ENCODE peak calls at places on chromosome 13, in six cellular contexts. D is IMR-90; T is activated CD4-positive, alpha-beta T cell treated with anti-CD3 and anti-CD28 coated beads for 24 hours; K is activated naive CD4-positive, alpha-beta T cell; E is HCEC 1CT; F is EH. O is an unnamed sample.

GRCh38 chr13:104773775-104774174 is 1707.6 kb upstream of the SLC10A2 start:
- DNase-seq in D (peak), T (no peak), K (no peak), E (no peak), F (peak), O (peak)

GRCh38 chr13:112325941-112326645 is 50.1 kb upstream of the SPACA7 start:
- DNase-seq in D (no peak), T (no peak), K (no peak), E (no peak), F (no peak), O (no peak)

GRCh38 chr13:50421457-50422130 is 406.4 kb downstream of the KCNRG start:
- DNase-seq in D (peak), T (no peak), K (no peak), E (peak), F (peak), O (no peak)

GRCh38 chr13:73672492-73672891 is 461.7 kb downstream of the KLF12 start:
- DNase-seq in D (no peak), T (no peak), K (no peak), E (no peak), F (no peak), O (peak)

GRCh38 chr13:90445179-90445578 is 902.3 kb upstream of the MIR17HG start:
- DNase-seq in D (peak), T (no peak), K (no peak), E (peak), F (peak), O (peak)

GRCh38 chr13:94705081-94705751 is 7.1 kb downstream of the SOX21 start:
- DNase-seq in D (no peak), T (no peak), K (no peak), E (no peak), F (peak), O (peak)

GRCh38 chr13:23531446-23531845 is 38.8 kb upstream of the TNFRSF19 start:
- DNase-seq in D (no peak), T (no peak), K (no peak), E (no peak), F (no peak), O (no peak)

GRCh38 chr13:27132538-27132937 is 39.1 kb downstream of the USP12 start:
- DNase-seq in D (no peak), T (no peak), K (no peak), E (no peak), F (no peak), O (no peak)

GRCh38 chr13:94343243-94343585 is 136.3 kb downstream of the DCT start:
- DNase-seq in D (peak), T (no peak), K (no peak), E (peak), F (peak), O (peak)

GRCh38 chr13:31310781-31311180 is 111.0 kb downstream of the B3GLCT start:
- DNase-seq in D (peak), T (no peak), K (no peak), E (no peak), F (no peak), O (peak)

GRCh38 chr13:38176664-38177063 is 173.0 kb upstream of the UFM1 start:
- DNase-seq in D (no peak), T (no peak), K (no peak), E (no peak), F (no peak), O (no peak)

GRCh38 chr13:56424246-56424645 is 716.5 kb upstream of the PRR20A start:
- DNase-seq in D (no peak), T (no peak), K (no peak), E (no peak), F (no peak), O (no peak)

GRCh38 chr13:80239571-80240255 is 101.2 kb downstream of the SPRY2 start:
- DNase-seq in D (peak), T (no peak), K (no peak), E (no peak), F (peak), O (peak)

GRCh38 chr13:20714563-20715339 is 11.3 kb downstream of the IL17D start:
- DNase-seq in D (peak), T (no peak), K (no peak), E (no peak), F (peak), O (peak)

GRCh38 chr13:30745917-30746686 is 10.8 kb downstream of the ALOX5AP start:
- DNase-seq in D (no peak), T (no peak), K (no peak), E (no peak), F (no peak), O (no peak)

GRCh38 chr13:34657716-34658115 is 284.4 kb upstream of the NBEA start:
- DNase-seq in D (peak), T (no peak), K (no peak), E (no peak), F (peak), O (no peak)

GRCh38 chr13:20558982-20559381 is 8.0 kb upstream of the IFT88 start:
- DNase-seq in D (no peak), T (no peak), K (no peak), E (no peak), F (no peak), O (no peak)

GRCh38 chr13:35995136-35995535 is 136.0 kb downstream of the DCLK1 start:
- DNase-seq in D (no peak), T (no peak), K (no peak), E (no peak), F (peak), O (peak)

GRCh38 chr13:112443191-112444000 is 67.2 kb downstream of the SPACA7 start:
- DNase-seq in D (no peak), T (no peak), K (no peak), E (no peak), F (peak), O (peak)

GRCh38 chr13:44293908-44294735 is 79.5 kb upstream of the SERP2 start:
- DNase-seq in D (peak), T (no peak), K (no peak), E (peak), F (peak), O (peak)

GRCh38 chr13:96994030-96994848 is at the start of gene OXGR1:
- DNase-seq in D (no peak), T (no peak), K (no peak), E (peak), F (no peak), O (peak)

GRCh38 chr13:46831588-46832194 is 34.7 kb upstream of the ESD start:
- DNase-seq in D (peak), T (peak), K (no peak), E (peak), F (peak), O (peak)

GRCh38 chr13:94435604-94436226 is 43.8 kb downstream of the DCT start:
- DNase-seq in D (peak), T (no peak), K (no peak), E (peak), F (peak), O (peak)

GRCh38 chr13:33112745-33113144 is 96.5 kb downstream of the KL start:
- DNase-seq in D (peak), T (no peak), K (no peak), E (no peak), F (peak), O (no peak)

GRCh38 chr13:50344717-50345116 is 329.5 kb downstream of the KCNRG start:
- DNase-seq in D (no peak), T (no peak), K (no peak), E (no peak), F (no peak), O (no peak)